ENCODE peak calls at places on chromosomes 7 and 10, in five cellular contexts. J, Z, I, Q and L are unnamed samples.

GRCh38 chr7:220151-220841 is 27.9 kb downstream of the FAM20C start:
- DNase-seq in J (no peak), Z (no peak), I (no peak), Q (no peak), L (no peak)

GRCh38 chr7:23544913-23545354 is 13.2 kb upstream of the TRA2A start:
- DNase-seq in J (peak; percentile 42), Z (peak; percentile 78), I (peak; percentile 57), Q (peak; percentile 51), L (peak; percentile 43)

GRCh38 chr7:44565097-44565794 is 8.5 kb downstream of the DDX56 start:
- DNase-seq in J (peak; percentile 56), Z (peak; percentile 62), I (peak; percentile 70), Q (peak; percentile 48), L (peak; percentile 75)

GRCh38 chr7:36208997-36209813 is 56.2 kb downstream of the EEPD1 start:
- DNase-seq in J (no peak), Z (no peak), I (peak; percentile 8), Q (no peak), L (no peak)

GRCh38 chr10:33509231-33509871 is 174.9 kb upstream of the NRP1 start:
- DNase-seq in J (peak; percentile 80), Z (peak; percentile 81), I (peak; percentile 86), Q (peak; percentile 60), L (peak; percentile 82)

GRCh38 chr7:40437498-40437897 is 302.7 kb downstream of the SUGCT start:
- DNase-seq in J (peak; percentile 83), Z (no peak), I (peak; percentile 94), Q (no peak), L (peak; percentile 98)

GRCh38 chr7:105677395-105677701 is 96.1 kb upstream of the EFCAB10 start:
- DNase-seq in J (no peak), Z (no peak), I (no peak), Q (no peak), L (no peak)

GRCh38 chr7:158991824-158992621 is 135.7 kb downstream of the DYNC2I1 start:
- DNase-seq in J (no peak), Z (no peak), I (no peak), Q (no peak), L (no peak)

GRCh38 chr7:45394117-45394708 is 180.0 kb upstream of the ADCY1 start:
- DNase-seq in J (no peak), Z (no peak), I (no peak), Q (no peak), L (no peak)

GRCh38 chr7:64685091-64685490 is 19.2 kb downstream of the ZNF107 start:
- DNase-seq in J (no peak), Z (no peak), I (no peak), Q (no peak), L (no peak)

GRCh38 chr10:91540714-91541113 is 92.2 kb downstream of the PPP1R3C start:
- DNase-seq in J (no peak), Z (peak; percentile 22), I (no peak), Q (no peak), L (no peak)

GRCh38 chr10:78299861-78300453 is 266.3 kb downstream of the RPS24 start:
- DNase-seq in J (peak; percentile 12), Z (no peak), I (no peak), Q (no peak), L (no peak)

GRCh38 chr10:119361037-119361436 is 153.7 kb downstream of the GRK5 start:
- DNase-seq in J (no peak), Z (no peak), I (no peak), Q (no peak), L (no peak)

GRCh38 chr7:123871998-123872867 is 27.3 kb downstream of the HYAL4 start:
- DNase-seq in J (peak; percentile 70), Z (peak; percentile 70), I (peak; percentile 76), Q (no peak), L (peak; percentile 72)

GRCh38 chr7:44983742-44984477 is 5.1 kb upstream of the MYO1G start:
- DNase-seq in J (no peak), Z (no peak), I (no peak), Q (no peak), L (no peak)

GRCh38 chr7:44394636-44395035 is 69.2 kb upstream of the CAMK2B start:
- DNase-seq in J (no peak), Z (no peak), I (no peak), Q (no peak), L (no peak)

GRCh38 chr10:43667317-43667731 is 18.6 kb upstream of the ZNF32 start:
- DNase-seq in J (peak; percentile 31), Z (peak; percentile 13), I (peak; percentile 29), Q (no peak), L (peak; percentile 44)

GRCh38 chr7:128266891-128267839 is 26.1 kb downstream of the LEP start:
- DNase-seq in J (peak; percentile 61), Z (no peak), I (peak; percentile 66), Q (no peak), L (peak; percentile 84)

GRCh38 chr7:7524121-7524520 is 11.6 kb downstream of the COL28A1 start:
- DNase-seq in J (no peak), Z (no peak), I (no peak), Q (no peak), L (peak; percentile 55)

GRCh38 chr7:66921918-66922486 is 977 bp downstream of the TMEM248 start:
- DNase-seq in J (no peak), Z (peak; percentile 56), I (no peak), Q (no peak), L (no peak)

GRCh38 chr10:21496285-21497176 is 29.0 kb downstream of the SKIDA1 start:
- DNase-seq in J (peak; percentile 56), Z (peak; percentile 69), I (peak; percentile 40), Q (peak; percentile 76), L (peak; percentile 45)

GRCh38 chr7:91043924-91044660 is 220.1 kb upstream of the FZD1 start:
- DNase-seq in J (no peak), Z (no peak), I (no peak), Q (no peak), L (no peak)

GRCh38 chr10:22666287-22667092 is 47.9 kb downstream of the PIP4K2A start:
- DNase-seq in J (peak; percentile 57), Z (peak; percentile 87), I (peak; percentile 57), Q (no peak), L (peak; percentile 47)

GRCh38 chr7:2508327-2509231 is 11.0 kb upstream of the LFNG start:
- DNase-seq in J (no peak), Z (peak; percentile 55), I (no peak), Q (peak; percentile 53), L (peak; percentile 40)

GRCh38 chr7:155647734-155648133 is 3.3 kb downstream of the RBM33 start:
- DNase-seq in J (no peak), Z (no peak), I (no peak), Q (no peak), L (no peak)
- H3K4me3 ChIP-seq in J (no peak overlapping the region), Z (no peak overlapping the region), I (no peak overlapping the region), Q (no peak overlapping the region), L (no peak overlapping the region)

GRCh38 chr10:30973737-30974136 is 57.9 kb downstream of the ZNF438 start:
- DNase-seq in J (peak; percentile 5), Z (no peak), I (no peak), Q (no peak), L (no peak)
- H3K4me3 ChIP-seq in J (no peak overlapping the region), Z (no peak overlapping the region), I (no peak overlapping the region), Q (no peak overlapping the region), L (no peak overlapping the region)

GRCh38 chr7:100722480-100723212 is 2.4 kb downstream of the EPO start:
- DNase-seq in J (no peak), Z (no peak), I (no peak), Q (no peak), L (no peak)

GRCh38 chr7:100720645-100721504 is 607 bp downstream of the EPO start:
- DNase-seq in J (no peak), Z (no peak), I (no peak), Q (no peak), L (no peak)

GRCh38 chr7:100720320-100720644 is at the start of gene EPO:
- DNase-seq in J (no peak), Z (no peak), I (no peak), Q (no peak), L (no peak)

GRCh38 chr7:100721505-100721812 is 1.2 kb downstream of the EPO start:
- DNase-seq in J (no peak), Z (no peak), I (no peak), Q (no peak), L (no peak)

GRCh38 chr7:100719523-100720319 is 547 bp upstream of the EPO start:
- DNase-seq in J (peak; percentile 65), Z (no peak), I (peak; percentile 36), Q (no peak), L (peak; percentile 50)
- H3K4me3 ChIP-seq in J (no peak overlapping the region), Z (no peak overlapping the region), I (no peak overlapping the region), Q (no peak overlapping the region), L (no peak overlapping the region)

GRCh38 chr7:27636326-27637006 is 26.2 kb downstream of the HIBADH start:
- DNase-seq in J (peak; percentile 46), Z (no peak), I (peak; percentile 59), Q (no peak), L (peak; percentile 84)
- H3K4me3 ChIP-seq in J (no peak overlapping the region), Z (no peak overlapping the region), I (no peak overlapping the region), Q (no peak overlapping the region), L (no peak overlapping the region)

DNA sequence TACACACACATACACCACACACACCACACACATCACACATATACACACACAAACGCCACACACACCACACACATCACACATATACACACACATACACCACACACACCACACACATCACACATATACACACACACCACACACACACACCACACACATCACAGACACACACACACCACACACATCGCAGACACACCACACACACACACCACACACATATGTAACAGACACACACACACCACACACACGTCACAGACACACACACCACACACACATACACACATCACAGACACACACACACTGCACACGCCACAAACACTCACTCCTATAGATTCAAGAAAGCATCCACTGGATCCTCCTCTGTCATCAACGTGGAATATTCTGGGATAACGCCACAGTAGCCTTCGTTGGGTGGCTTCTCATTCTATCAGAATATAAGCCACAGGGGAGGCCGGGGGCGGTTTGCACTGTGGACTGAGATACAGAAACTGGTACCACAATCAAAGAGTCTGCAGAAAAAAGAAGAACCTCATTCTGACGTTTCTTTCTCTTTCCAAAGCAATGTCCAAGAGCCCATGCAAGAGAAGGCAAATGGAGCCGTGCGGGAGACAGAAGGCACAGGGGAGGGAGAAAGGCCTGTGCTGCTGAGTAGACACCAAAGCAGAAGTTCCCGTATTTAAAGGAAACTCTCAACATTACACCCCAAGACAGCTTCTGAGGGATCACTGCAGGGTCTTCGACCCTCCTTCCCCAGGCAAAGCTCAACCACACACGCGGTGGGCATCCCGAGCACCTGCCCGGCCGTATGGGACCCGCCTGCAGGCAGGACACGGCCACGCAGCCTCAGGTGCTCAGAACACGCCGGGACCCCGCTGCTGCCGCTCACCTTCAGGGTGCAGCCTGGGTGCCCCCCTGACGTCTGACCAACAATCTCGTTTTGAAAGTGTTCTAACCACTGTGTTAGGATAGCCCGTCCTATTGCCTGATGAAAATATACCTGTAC is 321.2 kb downstream of the DNAJB6 start:
- DNase-seq in J (no peak), Z (no peak), I (no peak), Q (no peak), L (no peak)
- H3K4me3 ChIP-seq in J (no peak overlapping the region), Z (no peak overlapping the region), I (no peak overlapping the region), Q (no peak overlapping the region), L (no peak overlapping the region)

GRCh38 chr7:118214051-118214832 is 10.3 kb upstream of the ANKRD7 start:
- DNase-seq in J (peak; percentile 87), Z (peak; percentile 91), I (peak; percentile 84), Q (peak; percentile 81), L (peak; percentile 86)
- H3K4me3 ChIP-seq in J (peak overlapping the region; percentile 65), Z (peak overlapping the region; percentile 51), I (peak overlapping the region; percentile 67), Q (peak overlapping the region; percentile 69), L (peak overlapping the region; percentile 64)